ENCODE peak calls at places on chromosomes 4 and X, in nine cellular contexts. One of them, this sample, is unnamed.

GRCh38 chrX:13257223-13258051 is 62.4 kb downstream of the ATXN3L start:
- DNase-seq in transverse colon: no peak
- DNase-seq in sigmoid colon: no peak
- DNase-seq in body of pancreas: no peak
- DNase-seq in upper lobe of left lung: no peak
- DNase-seq in H1: no peak
- DNase-seq in spleen: no peak
- DNase-seq in ovary: no peak
- DNase-seq in thyroid gland: no peak
- DNase-seq in this sample: no peak

GRCh38 chr4:139841464-139842195 is 176.0 kb downstream of the MGST2 start:
- DNase-seq in transverse colon: peak; percentile 52
- DNase-seq in sigmoid colon: no peak
- DNase-seq in body of pancreas: peak; percentile 45
- DNase-seq in upper lobe of left lung: no peak
- DNase-seq in H1: no peak
- DNase-seq in spleen: no peak
- DNase-seq in ovary: no peak
- DNase-seq in thyroid gland: no peak
- DNase-seq in this sample: peak; percentile 84

GRCh38 chr4:166165829-166166420 is 292.9 kb downstream of the TLL1 start:
- DNase-seq in transverse colon: no peak
- DNase-seq in sigmoid colon: no peak
- DNase-seq in body of pancreas: no peak
- DNase-seq in upper lobe of left lung: no peak
- DNase-seq in H1: no peak
- DNase-seq in spleen: no peak
- DNase-seq in ovary: no peak
- DNase-seq in thyroid gland: peak; percentile 4
- DNase-seq in this sample: no peak

GRCh38 chr4:16617416-16617815 is 281.0 kb downstream of the LDB2 start:
- DNase-seq in transverse colon: no peak
- DNase-seq in sigmoid colon: no peak
- DNase-seq in body of pancreas: no peak
- DNase-seq in upper lobe of left lung: no peak
- DNase-seq in H1: no peak
- DNase-seq in spleen: no peak
- DNase-seq in ovary: no peak
- DNase-seq in thyroid gland: no peak
- DNase-seq in this sample: no peak

GRCh38 chr4:110357521-110357920 is 118.4 kb upstream of the ENPEP start:
- DNase-seq in transverse colon: no peak
- DNase-seq in sigmoid colon: no peak
- DNase-seq in body of pancreas: no peak
- DNase-seq in upper lobe of left lung: no peak
- DNase-seq in H1: no peak
- DNase-seq in spleen: no peak
- DNase-seq in ovary: no peak
- DNase-seq in thyroid gland: no peak
- DNase-seq in this sample: no peak

GRCh38 chrX:53357799-53358530 is 64.5 kb downstream of the SMC1A start:
- DNase-seq in transverse colon: no peak
- DNase-seq in sigmoid colon: no peak
- DNase-seq in body of pancreas: no peak
- DNase-seq in upper lobe of left lung: no peak
- DNase-seq in H1: no peak
- DNase-seq in spleen: no peak
- DNase-seq in ovary: no peak
- DNase-seq in thyroid gland: peak; percentile 1
- DNase-seq in this sample: no peak

GRCh38 chr4:48126621-48127020 is 7.4 kb downstream of the TXK start:
- DNase-seq in transverse colon: no peak
- DNase-seq in sigmoid colon: no peak
- DNase-seq in body of pancreas: no peak
- DNase-seq in upper lobe of left lung: no peak
- DNase-seq in H1: no peak
- DNase-seq in spleen: no peak
- DNase-seq in ovary: no peak
- DNase-seq in thyroid gland: no peak
- DNase-seq in this sample: no peak

GRCh38 chrX:103565752-103566151 is 19.6 kb upstream of the TCEAL4 start:
- DNase-seq in transverse colon: no peak
- DNase-seq in sigmoid colon: no peak
- DNase-seq in body of pancreas: no peak
- DNase-seq in upper lobe of left lung: no peak
- DNase-seq in H1: no peak
- DNase-seq in spleen: no peak
- DNase-seq in ovary: no peak
- DNase-seq in thyroid gland: no peak
- DNase-seq in this sample: no peak

GRCh38 chrX:44093431-44093830 is 120.2 kb upstream of the NDP start:
- DNase-seq in transverse colon: no peak
- DNase-seq in sigmoid colon: no peak
- DNase-seq in body of pancreas: no peak
- DNase-seq in upper lobe of left lung: no peak
- DNase-seq in H1: no peak
- DNase-seq in spleen: no peak
- DNase-seq in ovary: no peak
- DNase-seq in thyroid gland: no peak
- DNase-seq in this sample: no peak

GRCh38 chr4:6177587-6178197 is 22.7 kb downstream of the JAKMIP1 start:
- DNase-seq in transverse colon: peak; percentile 41
- DNase-seq in sigmoid colon: no peak
- DNase-seq in body of pancreas: no peak
- DNase-seq in upper lobe of left lung: no peak
- DNase-seq in H1: no peak
- DNase-seq in spleen: no peak
- DNase-seq in ovary: no peak
- DNase-seq in thyroid gland: no peak
- DNase-seq in this sample: no peak
- TF ChIP-seq POLR2A in transverse colon: no peak
- TF ChIP-seq POLR2A in sigmoid colon: no peak
- TF ChIP-seq POLR2A in body of pancreas: no peak
- TF ChIP-seq POLR2A in upper lobe of left lung: no peak
- TF ChIP-seq POLR2A in H1: no peak
- TF ChIP-seq POLR2A in spleen: no peak
- TF ChIP-seq POLR2A in ovary: no peak
- TF ChIP-seq POLR2A in thyroid gland: no peak
- TF ChIP-seq POLR2A in this sample: no peak

DNA sequence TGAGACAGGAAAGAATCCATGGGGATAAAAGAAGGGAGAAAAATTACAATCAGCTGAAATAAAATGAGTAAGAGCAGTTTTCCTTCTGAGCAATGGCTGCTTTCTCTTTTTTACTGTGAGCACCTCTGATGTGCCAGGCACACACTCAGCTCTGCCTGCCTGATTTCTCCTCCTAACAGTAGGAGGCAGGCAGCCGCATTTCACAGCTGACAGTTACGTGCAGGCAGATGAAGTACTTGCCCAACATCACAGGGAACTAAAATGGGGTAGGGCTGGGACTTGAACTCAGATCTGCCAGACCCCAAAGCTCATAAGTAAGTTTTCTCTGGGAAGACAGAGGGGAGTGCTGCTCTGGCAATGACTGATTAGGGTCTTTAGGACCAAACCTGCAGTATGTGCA is 54.6 kb downstream of the C4orf50 start:
- DNase-seq in transverse colon: no peak
- DNase-seq in sigmoid colon: no peak
- DNase-seq in body of pancreas: no peak
- DNase-seq in upper lobe of left lung: no peak
- DNase-seq in H1: no peak
- DNase-seq in spleen: no peak
- DNase-seq in ovary: no peak
- DNase-seq in thyroid gland: no peak
- DNase-seq in this sample: no peak
- TF ChIP-seq CTCF in transverse colon: no peak
- TF ChIP-seq CTCF in sigmoid colon: no peak
- TF ChIP-seq CTCF in body of pancreas: no peak
- TF ChIP-seq CTCF in upper lobe of left lung: no peak
- TF ChIP-seq CTCF in H1: no peak
- TF ChIP-seq CTCF in spleen: no peak
- TF ChIP-seq CTCF in ovary: no peak
- TF ChIP-seq CTCF in thyroid gland: no peak
- TF ChIP-seq CTCF in this sample: no peak

DNA sequence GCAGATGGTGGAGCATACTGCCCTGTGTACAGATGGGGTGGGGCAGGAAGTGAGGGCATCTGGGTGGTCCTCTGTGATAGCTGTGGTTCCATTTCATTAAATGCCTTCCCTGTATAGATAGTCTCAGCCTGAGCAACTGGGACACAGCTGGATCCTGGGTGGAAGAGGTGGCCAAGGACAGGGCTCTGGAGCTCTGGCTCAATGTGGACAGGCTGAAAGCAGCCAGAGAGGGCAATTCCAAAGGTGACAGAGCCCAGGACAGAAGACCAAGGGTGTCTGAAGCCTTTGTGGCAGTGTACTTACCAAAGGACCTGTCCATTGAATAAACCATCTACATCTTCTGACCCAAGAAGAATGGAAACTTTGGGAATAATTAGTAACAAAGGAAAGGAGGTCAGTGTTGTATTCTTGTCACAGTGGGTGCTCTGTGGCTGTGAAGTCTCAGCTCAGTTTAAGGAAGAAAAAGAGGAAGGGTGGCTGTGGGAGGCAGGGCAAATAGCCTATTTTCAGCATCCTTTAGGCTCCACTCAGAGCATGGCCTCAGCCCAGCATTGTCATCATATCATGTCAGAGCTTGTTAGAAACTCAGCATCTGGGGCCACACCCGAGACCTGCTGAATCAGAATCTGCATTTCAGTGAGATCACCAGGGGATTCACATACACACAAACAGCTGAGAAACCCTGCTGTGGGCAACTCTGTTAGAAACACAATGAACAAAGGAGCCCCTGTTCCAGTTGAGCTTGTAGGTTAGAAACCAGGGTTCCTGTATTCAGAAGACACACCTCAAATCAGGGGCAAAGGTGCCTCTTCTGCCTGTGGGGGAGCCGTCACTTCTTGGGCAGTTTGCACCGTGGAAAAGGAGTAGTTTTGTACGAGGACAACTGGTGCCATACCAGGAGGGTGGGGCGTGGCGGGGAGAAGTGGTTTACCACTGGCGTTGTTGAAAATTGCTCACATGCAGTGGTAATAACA is 168.6 kb downstream of the PTTG2 start:
- DNase-seq in transverse colon: peak; percentile 60
- DNase-seq in sigmoid colon: no peak
- DNase-seq in body of pancreas: no peak
- DNase-seq in upper lobe of left lung: no peak
- DNase-seq in H1: peak; percentile 58
- DNase-seq in spleen: no peak
- DNase-seq in ovary: no peak
- DNase-seq in thyroid gland: no peak
- DNase-seq in this sample: peak; percentile 48
- TF ChIP-seq POLR2A in transverse colon: no peak
- TF ChIP-seq POLR2A in sigmoid colon: no peak
- TF ChIP-seq POLR2A in body of pancreas: no peak
- TF ChIP-seq POLR2A in upper lobe of left lung: no peak
- TF ChIP-seq POLR2A in H1: no peak
- TF ChIP-seq POLR2A in spleen: no peak
- TF ChIP-seq POLR2A in ovary: no peak
- TF ChIP-seq POLR2A in thyroid gland: no peak
- TF ChIP-seq POLR2A in this sample: no peak

GRCh38 chrX:112997991-112998390 is 157.4 kb upstream of the AMOT start:
- DNase-seq in transverse colon: no peak
- DNase-seq in sigmoid colon: no peak
- DNase-seq in body of pancreas: no peak
- DNase-seq in upper lobe of left lung: no peak
- DNase-seq in H1: no peak
- DNase-seq in spleen: no peak
- DNase-seq in ovary: no peak
- DNase-seq in thyroid gland: no peak
- DNase-seq in this sample: no peak

DNA sequence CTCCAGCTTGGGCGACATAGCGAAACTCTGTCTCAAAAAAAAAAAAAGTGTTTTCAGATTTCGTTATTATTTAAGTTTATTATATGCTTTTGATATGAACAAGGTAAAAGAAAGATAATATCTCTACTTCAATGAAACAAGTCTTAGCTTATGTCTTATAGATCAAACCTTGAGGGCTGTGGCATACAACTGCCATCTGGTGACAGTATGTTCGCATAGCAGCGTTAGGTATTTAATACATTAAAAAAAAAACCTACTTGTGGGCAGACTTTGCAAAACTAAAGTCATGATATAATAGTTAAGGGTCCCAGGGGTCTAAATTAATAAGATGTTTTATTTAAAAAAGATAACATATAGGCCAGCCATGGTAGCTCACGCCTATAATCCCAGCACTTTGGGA is 161.2 kb upstream of the AMOT start:
- DNase-seq in transverse colon: no peak
- DNase-seq in sigmoid colon: no peak
- DNase-seq in body of pancreas: no peak
- DNase-seq in upper lobe of left lung: no peak
- DNase-seq in H1: no peak
- DNase-seq in spleen: no peak
- DNase-seq in ovary: no peak
- DNase-seq in thyroid gland: no peak
- DNase-seq in this sample: no peak
- TF ChIP-seq CTCF in transverse colon: no peak
- TF ChIP-seq CTCF in sigmoid colon: no peak
- TF ChIP-seq CTCF in body of pancreas: no peak
- TF ChIP-seq CTCF in upper lobe of left lung: no peak
- TF ChIP-seq CTCF in H1: peak; percentile 7
- TF ChIP-seq CTCF in spleen: no peak
- TF ChIP-seq CTCF in ovary: no peak
- TF ChIP-seq CTCF in thyroid gland: no peak
- TF ChIP-seq CTCF in this sample: no peak

GRCh38 chr4:124712417-124713212 is at the start of gene ANKRD50:
- DNase-seq in transverse colon: peak; percentile 86
- DNase-seq in sigmoid colon: peak; percentile 95
- DNase-seq in body of pancreas: peak; percentile 88
- DNase-seq in upper lobe of left lung: peak; percentile 97
- DNase-seq in H1: peak; percentile 87
- DNase-seq in spleen: peak; percentile 94
- DNase-seq in ovary: peak; percentile 89
- DNase-seq in thyroid gland: peak; percentile 94
- DNase-seq in this sample: peak; percentile 90
- TF ChIP-seq POLR2A in transverse colon: peak; percentile 64
- TF ChIP-seq POLR2A in sigmoid colon: peak; percentile 64
- TF ChIP-seq POLR2A in body of pancreas: peak; percentile 79
- TF ChIP-seq POLR2A in upper lobe of left lung: peak; percentile 81
- TF ChIP-seq POLR2A in H1: no peak
- TF ChIP-seq POLR2A in spleen: no peak
- TF ChIP-seq POLR2A in ovary: peak; percentile 76
- TF ChIP-seq POLR2A in thyroid gland: no peak
- TF ChIP-seq POLR2A in this sample: peak; percentile 65

DNA sequence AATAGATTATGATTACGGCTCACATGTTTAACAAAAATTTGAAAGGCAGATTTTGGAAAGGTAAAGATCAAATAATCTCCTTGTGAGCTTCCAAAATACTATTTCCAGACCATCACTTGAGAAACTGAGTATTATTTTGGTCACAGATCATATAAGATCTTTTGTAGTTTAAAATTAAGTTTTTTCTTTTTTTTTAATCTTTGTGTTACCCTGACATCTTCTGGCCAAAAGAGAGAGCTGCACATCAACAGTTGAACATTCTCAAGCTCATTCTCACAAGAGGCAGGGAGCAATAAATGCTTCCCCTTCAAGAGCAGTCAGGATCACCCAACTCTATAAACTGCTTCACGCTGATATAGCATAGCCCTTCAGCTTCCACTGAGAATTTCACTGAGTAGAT is 15.9 kb downstream of the TMEM192 start:
- DNase-seq in transverse colon: no peak
- DNase-seq in sigmoid colon: no peak
- DNase-seq in body of pancreas: no peak
- DNase-seq in upper lobe of left lung: no peak
- DNase-seq in H1: no peak
- DNase-seq in spleen: no peak
- DNase-seq in ovary: no peak
- DNase-seq in thyroid gland: no peak
- DNase-seq in this sample: no peak
- TF ChIP-seq CTCF in transverse colon: peak; percentile 45
- TF ChIP-seq CTCF in sigmoid colon: no peak
- TF ChIP-seq CTCF in body of pancreas: peak; percentile 33
- TF ChIP-seq CTCF in upper lobe of left lung: no peak
- TF ChIP-seq CTCF in H1: peak; percentile 40
- TF ChIP-seq CTCF in spleen: peak; percentile 37
- TF ChIP-seq CTCF in ovary: no peak
- TF ChIP-seq CTCF in thyroid gland: peak; percentile 50
- TF ChIP-seq CTCF in this sample: peak; percentile 51

This sample was measured in right lobe of liver.